ENCODE peak calls at places on chromosomes 3 and 15, in nine cellular contexts. K is endothelial cell of umbilical vein; F is right lobe of liver; P is AG09309; Q is hepatocyte; V is HL-60; G is CD8-positive, alpha-beta T cell; R is RWPE2; M is cardiac muscle cell. X is an unnamed sample.

GRCh38 chr15:74062236-74062635 is 20.1 kb downstream of the GOLGA6A start:
- DNase-seq in R (peak; percentile 53), P (no peak), V (no peak), M (no peak), F (no peak), Q (no peak), G (no peak), K (no peak), X (no peak)

GRCh38 chr3:60953406-60953805 is 297.8 kb downstream of the FHIT start:
- DNase-seq in G (no peak), P (peak; percentile 21), M (no peak), R (no peak), Q (no peak), V (no peak), F (no peak), K (peak; percentile 15), X (no peak)

GRCh38 chr15:45338417-45338816 is 39.9 kb downstream of the GATM start:
- DNase-seq in M (no peak), G (peak; percentile 11), V (no peak), K (no peak), F (no peak), Q (peak; percentile 11), R (no peak), P (no peak), X (no peak)

GRCh38 chr15:93130111-93130510 is 41.1 kb upstream of the RGMA start:
- DNase-seq in G (no peak), Q (no peak), F (no peak), K (no peak), M (no peak), P (no peak), V (no peak), R (no peak), X (no peak)

GRCh38 chr3:194142156-194142910 is 6.4 kb downstream of the HES1 start:
- DNase-seq in K (peak; percentile 92), V (no peak), Q (peak; percentile 40), M (peak; percentile 52), F (peak; percentile 71), G (no peak), P (no peak), R (no peak), X (peak; percentile 37)

GRCh38 chr3:45554001-45554691 is 40.4 kb upstream of the LIMD1 start:
- DNase-seq in V (peak; percentile 69), M (peak; percentile 54), P (no peak), Q (no peak), G (no peak), F (no peak), K (peak; percentile 75), R (no peak), X (no peak)

GRCh38 chr3:172138792-172139507 is 99.6 kb downstream of the FNDC3B start:
- DNase-seq in Q (peak; percentile 49), G (no peak), F (no peak), K (peak; percentile 78), P (no peak), R (no peak), M (peak; percentile 18), V (peak; percentile 84), X (no peak)

GRCh38 chr3:125624341-125624740 is 29.0 kb upstream of the OSBPL11 start:
- DNase-seq in R (no peak), K (no peak), M (no peak), F (no peak), G (no peak), Q (no peak), P (no peak), V (no peak), X (no peak)

GRCh38 chr3:88180398-88180999 is 30.7 kb downstream of the C3orf38 start:
- DNase-seq in R (no peak), M (peak; percentile 23), G (peak; percentile 22), V (peak; percentile 43), K (peak; percentile 48), Q (peak; percentile 44), P (peak; percentile 29), F (no peak), X (peak; percentile 6)

GRCh38 chr3:101574388-101575156 is 592 bp downstream of the PCNP start:
- DNase-seq in K (peak; percentile 66), P (peak; percentile 21), M (peak; percentile 61), Q (no peak), R (no peak), V (peak; percentile 39), F (peak; percentile 65), G (no peak), X (peak; percentile 66)

GRCh38 chr15:76979331-76979925 is 15.5 kb upstream of the PSTPIP1 start:
- DNase-seq in P (no peak), R (no peak), V (no peak), K (no peak), F (no peak), G (no peak), Q (no peak), M (no peak), X (no peak)

GRCh38 chr15:68228971-68229385 is 550 bp downstream of the CLN6 start:
- DNase-seq in G (no peak), M (no peak), F (peak; percentile 68), K (no peak), V (no peak), R (peak; percentile 67), Q (peak; percentile 15), P (no peak), X (no peak)

GRCh38 chr15:63350178-63350621 is 31.4 kb downstream of the CA12 start:
- DNase-seq in M (no peak), Q (no peak), V (no peak), P (no peak), G (no peak), R (peak; percentile 42), K (no peak), F (no peak), X (no peak)

GRCh38 chr15:62618432-62618831 is 424.1 kb upstream of the TPM1 start:
- DNase-seq in F (no peak), G (no peak), M (no peak), R (no peak), Q (peak; percentile 41), K (no peak), V (no peak), P (peak; percentile 69), X (no peak)

GRCh38 chr15:25763206-25763880 is 99.8 kb downstream of the ATP10A start:
- DNase-seq in P (no peak), K (no peak), V (no peak), M (no peak), F (peak; percentile 24), R (no peak), G (no peak), Q (peak; percentile 35), X (no peak)

GRCh38 chr3:43883729-43884396 is 193.1 kb downstream of the ABHD5 start:
- DNase-seq in K (no peak), Q (no peak), M (no peak), P (no peak), V (no peak), R (no peak), F (no peak), G (no peak), X (no peak)

GRCh38 chr3:187994221-187995085 is 159.5 kb upstream of the LPP start:
- DNase-seq in R (no peak), P (peak; percentile 31), V (no peak), M (no peak), G (peak; percentile 26), K (no peak), F (no peak), Q (no peak), X (no peak)

DNA sequence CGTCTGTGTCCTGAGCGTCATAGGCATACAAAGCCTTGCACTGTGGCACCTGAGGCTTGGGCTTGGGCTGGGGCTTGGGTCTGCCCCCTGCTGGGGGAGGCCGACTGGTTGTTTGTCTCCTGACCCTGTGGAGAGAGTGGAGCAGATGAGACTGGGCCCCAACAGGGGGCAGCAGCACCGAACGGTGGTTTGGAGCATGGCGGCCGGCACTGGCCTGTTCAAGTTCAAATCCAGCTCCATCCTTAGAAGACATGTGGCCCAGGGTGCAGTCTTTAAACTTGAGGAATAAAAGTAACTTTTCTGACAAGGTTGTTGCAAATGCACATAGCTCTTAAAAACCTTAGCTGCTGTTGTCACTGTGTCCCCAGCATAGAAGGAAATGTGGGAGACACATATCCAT is 33.3 kb downstream of the CCNB2 start:
- DNase-seq in M (peak; percentile 44), G (peak; percentile 52), Q (peak; percentile 48), R (peak; percentile 68), P (no peak), F (peak; percentile 62), V (peak; percentile 70), K (peak; percentile 64), X (peak; percentile 63)
- H3K4me3 ChIP-seq in M (no peak overlapping the region), G (no peak overlapping the region), Q (no peak overlapping the region), R (no peak overlapping the region), P (no peak overlapping the region), F (no peak overlapping the region), V (no peak overlapping the region), K (no peak overlapping the region), X (no peak overlapping the region)

GRCh38 chr3:15953841-15954240 is 156.1 kb upstream of the ANKRD28 start:
- DNase-seq in K (no peak), M (no peak), P (no peak), V (no peak), G (no peak), F (no peak), R (no peak), Q (no peak), X (no peak)
- TF ChIP-seq CTCF in K (no peak), M (no peak), P (no peak), V (no peak), G (no peak), F (no peak), R (peak; percentile 20), Q (no peak), X (no peak)

DNA sequence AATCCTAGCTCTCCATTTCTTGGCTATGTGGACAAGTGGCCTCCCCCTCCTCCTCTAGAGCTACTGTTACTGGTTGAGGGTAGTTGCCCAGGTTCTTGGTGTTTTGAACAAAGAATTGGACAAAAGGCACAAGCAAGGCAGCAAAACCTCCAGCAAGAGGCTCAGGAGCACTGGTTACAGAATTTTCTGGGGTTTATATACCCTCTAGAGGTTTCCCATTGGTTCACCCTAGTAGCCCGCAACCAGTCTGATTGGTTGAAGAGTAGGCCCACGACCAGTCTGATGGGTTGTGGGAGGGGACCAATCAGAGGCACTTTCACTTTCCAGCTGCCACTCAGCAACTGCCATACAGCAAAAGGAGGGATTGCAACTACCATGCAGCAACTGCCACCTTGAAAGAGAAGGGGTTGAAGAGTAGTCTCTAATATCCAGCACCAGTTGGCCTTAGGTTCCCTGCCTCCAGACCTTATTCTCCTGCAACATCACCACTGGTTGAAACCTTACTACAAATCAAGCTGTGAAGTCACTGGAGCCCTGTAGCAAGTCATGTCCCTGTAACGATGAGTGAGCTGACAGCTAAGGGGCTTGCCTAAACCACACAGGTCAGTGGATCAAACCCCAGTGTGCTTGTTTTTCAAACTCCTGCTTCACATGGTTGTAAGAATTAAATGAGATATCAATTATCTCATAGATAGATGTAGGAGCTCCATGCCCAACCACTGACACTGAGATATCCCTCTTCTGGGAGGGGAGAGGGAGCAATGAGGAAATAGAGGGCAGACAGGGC is 2.9 kb upstream of the C15orf39 start:
- DNase-seq in Q (no peak), F (no peak), K (peak; percentile 30), R (no peak), M (peak; percentile 73), G (peak; percentile 23), V (peak; percentile 68), P (no peak), X (peak; percentile 36)
- H3K4me3 ChIP-seq in Q (no peak overlapping the region), F (no peak overlapping the region), K (no peak overlapping the region), R (no peak overlapping the region), M (no peak overlapping the region), G (no peak overlapping the region), V (no peak overlapping the region), P (no peak overlapping the region), X (no peak overlapping the region)

DNA sequence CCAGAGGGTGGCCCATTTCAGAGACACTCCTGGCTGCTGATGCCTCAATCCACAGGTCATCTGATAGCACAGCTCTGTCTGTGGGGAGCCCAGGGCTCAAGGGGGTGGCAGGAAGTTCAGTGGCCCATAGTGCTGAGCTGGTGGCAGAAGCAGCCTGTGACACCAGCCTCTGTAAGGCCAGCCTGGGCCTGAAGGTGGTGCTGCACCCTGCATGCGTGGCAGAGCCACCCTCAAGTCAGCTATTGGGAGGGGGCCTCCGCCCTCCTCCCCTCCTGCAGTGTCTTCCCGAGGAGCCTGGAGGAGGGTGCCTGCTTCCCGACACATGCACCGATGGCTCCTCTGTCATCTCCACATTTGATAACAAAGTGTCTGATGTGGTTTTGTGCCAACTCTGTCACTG is 3.0 kb downstream of the PLA1A start:
- DNase-seq in G (no peak), M (peak; percentile 58), P (no peak), R (no peak), F (no peak), Q (no peak), K (no peak), V (peak; percentile 13), X (peak; percentile 66)
- TF ChIP-seq CTCF in G (no peak), M (peak; percentile 42), P (peak; percentile 39), R (no peak), F (no peak), Q (no peak), K (peak; percentile 9), V (no peak), X (peak; percentile 65)